ENCODE peak calls at places on chromosomes 1 and 21, in six cellular contexts. T is GM12878, J is K562, V is NB4, Z is endothelial cell of umbilical vein, Y is HepG2. P is an unnamed sample.

GRCh38 chr1:17460265-17460664 is 20.8 kb upstream of the RCC2 start:
- DNase-seq in T (no peak), J (no peak), V (no peak), Z (no peak), Y (no peak), P (no peak)

GRCh38 chr1:116990612-116991151 is 10.9 kb upstream of the CD101 start:
- DNase-seq in T (no peak), J (no peak), V (peak), Z (peak), Y (no peak), P (no peak)

GRCh38 chr1:241408170-241408569 is 51.2 kb upstream of the RGS7 start:
- DNase-seq in T (no peak), J (no peak), V (peak), Z (peak), Y (no peak), P (no peak)

GRCh38 chr1:213507472-213508223 is 456.6 kb downstream of the RPS6KC1 start:
- DNase-seq in T (no peak), J (no peak), V (no peak), Z (no peak), Y (peak), P (no peak)

GRCh38 chr1:109792056-109792831 is 28.5 kb upstream of the EPS8L3 start:
- DNase-seq in T (no peak), J (peak), V (peak), Z (peak), Y (peak), P (peak)

GRCh38 chr1:118927421-118927820 is 60.7 kb downstream of the TBX15 start:
- DNase-seq in T (no peak), J (no peak), V (no peak), Z (no peak), Y (no peak), P (no peak)

GRCh38 chr1:109923131-109923945 is 12.7 kb downstream of the CSF1 start:
- DNase-seq in T (no peak), J (peak), V (peak), Z (no peak), Y (no peak), P (no peak)

GRCh38 chr1:4108741-4109625 is 208.9 kb upstream of the C1orf174 start:
- DNase-seq in T (no peak), J (no peak), V (no peak), Z (no peak), Y (no peak), P (no peak)

GRCh38 chr1:197269053-197269452 is 1.0 kb downstream of the CRB1 start:
- DNase-seq in T (no peak), J (no peak), V (no peak), Z (no peak), Y (no peak), P (no peak)

GRCh38 chr1:24329797-24330543 is 10.8 kb downstream of the GRHL3 start:
- DNase-seq in T (no peak), J (no peak), V (no peak), Z (no peak), Y (no peak), P (no peak)

GRCh38 chr1:117555806-117556205 is 50.0 kb upstream of the TENT5C start:
- DNase-seq in T (no peak), J (no peak), V (no peak), Z (no peak), Y (no peak), P (no peak)

GRCh38 chr1:223143760-223144248 is 756 bp upstream of the TLR5 start:
- DNase-seq in T (peak), J (peak), V (peak), Z (no peak), Y (no peak), P (no peak)

GRCh38 chr1:64186138-64186897 is 17.1 kb upstream of the UBE2U start:
- DNase-seq in T (no peak), J (no peak), V (no peak), Z (no peak), Y (no peak), P (no peak)

GRCh38 chr1:97573560-97573959 is 347.3 kb downstream of the DPYD start:
- DNase-seq in T (no peak), J (no peak), V (no peak), Z (no peak), Y (no peak), P (no peak)

GRCh38 chr21:41901099-41901498 is 22.0 kb upstream of the PRDM15 start:
- DNase-seq in T (no peak), J (no peak), V (no peak), Z (no peak), Y (no peak), P (no peak)

GRCh38 chr1:186997877-186998276 is 169.1 kb downstream of the PLA2G4A start:
- DNase-seq in T (no peak), J (no peak), V (no peak), Z (no peak), Y (no peak), P (no peak)

GRCh38 chr1:186999506-186999905 is 170.8 kb downstream of the PLA2G4A start:
- DNase-seq in T (no peak), J (no peak), V (no peak), Z (no peak), Y (no peak), P (no peak)

GRCh38 chr1:187006896-187007295 is 178.1 kb downstream of the PLA2G4A start:
- DNase-seq in T (no peak), J (no peak), V (no peak), Z (no peak), Y (no peak), P (no peak)

GRCh38 chr1:187003353-187003752 is 174.6 kb downstream of the PLA2G4A start:
- DNase-seq in T (no peak), J (no peak), V (no peak), Z (no peak), Y (no peak), P (no peak)

GRCh38 chr1:187001198-187001904 is 172.6 kb downstream of the PLA2G4A start:
- DNase-seq in T (no peak), J (no peak), V (peak), Z (peak), Y (no peak), P (peak)
- TF ChIP-seq MYC in T (no peak), J (no peak), V (no peak), Z (no peak), Y (no peak), P (no peak)

GRCh38 chr1:34869754-34870153 is 10.2 kb upstream of the SMIM12 start:
- DNase-seq in T (no peak), J (no peak), V (no peak), Z (no peak), Y (no peak), P (no peak)
- TF ChIP-seq MYC in T (no peak), J (no peak), V (no peak), Z (no peak), Y (no peak), P (no peak)

GRCh38 chr21:31364265-31364945 is 20.3 kb upstream of the TIAM1 start:
- DNase-seq in T (no peak), J (no peak), V (peak), Z (no peak), Y (no peak), P (no peak)

GRCh38 chr21:31363720-31364119 is 19.7 kb upstream of the TIAM1 start:
- DNase-seq in T (no peak), J (no peak), V (peak), Z (no peak), Y (no peak), P (no peak)

GRCh38 chr21:31370281-31370892 is 26.3 kb upstream of the TIAM1 start:
- DNase-seq in T (no peak), J (no peak), V (no peak), Z (no peak), Y (no peak), P (no peak)

GRCh38 chr21:31370893-31371652 is 27.0 kb upstream of the TIAM1 start:
- DNase-seq in T (no peak), J (no peak), V (no peak), Z (no peak), Y (no peak), P (no peak)

GRCh38 chr21:31366825-31367224 is 22.8 kb upstream of the TIAM1 start:
- DNase-seq in T (no peak), J (no peak), V (no peak), Z (no peak), Y (no peak), P (peak)
- TF ChIP-seq MYC in T (no peak), J (no peak), V (no peak), Z (no peak), Y (no peak), P (no peak)

GRCh38 chr1:203151362-203152157 is 24.0 kb downstream of the ADORA1 start:
- DNase-seq in T (no peak), J (no peak), V (no peak), Z (no peak), Y (no peak), P (no peak)

GRCh38 chr1:203156280-203156679 is 19.3 kb downstream of the MYBPH start:
- DNase-seq in T (no peak), J (no peak), V (no peak), Z (no peak), Y (no peak), P (no peak)

GRCh38 chr1:203152158-203153034 is 23.2 kb downstream of the MYBPH start:
- DNase-seq in T (no peak), J (no peak), V (no peak), Z (peak), Y (no peak), P (no peak)

GRCh38 chr1:203153051-203153988 is 22.3 kb downstream of the MYBPH start:
- DNase-seq in T (no peak), J (no peak), V (no peak), Z (peak), Y (no peak), P (no peak)

DNA sequence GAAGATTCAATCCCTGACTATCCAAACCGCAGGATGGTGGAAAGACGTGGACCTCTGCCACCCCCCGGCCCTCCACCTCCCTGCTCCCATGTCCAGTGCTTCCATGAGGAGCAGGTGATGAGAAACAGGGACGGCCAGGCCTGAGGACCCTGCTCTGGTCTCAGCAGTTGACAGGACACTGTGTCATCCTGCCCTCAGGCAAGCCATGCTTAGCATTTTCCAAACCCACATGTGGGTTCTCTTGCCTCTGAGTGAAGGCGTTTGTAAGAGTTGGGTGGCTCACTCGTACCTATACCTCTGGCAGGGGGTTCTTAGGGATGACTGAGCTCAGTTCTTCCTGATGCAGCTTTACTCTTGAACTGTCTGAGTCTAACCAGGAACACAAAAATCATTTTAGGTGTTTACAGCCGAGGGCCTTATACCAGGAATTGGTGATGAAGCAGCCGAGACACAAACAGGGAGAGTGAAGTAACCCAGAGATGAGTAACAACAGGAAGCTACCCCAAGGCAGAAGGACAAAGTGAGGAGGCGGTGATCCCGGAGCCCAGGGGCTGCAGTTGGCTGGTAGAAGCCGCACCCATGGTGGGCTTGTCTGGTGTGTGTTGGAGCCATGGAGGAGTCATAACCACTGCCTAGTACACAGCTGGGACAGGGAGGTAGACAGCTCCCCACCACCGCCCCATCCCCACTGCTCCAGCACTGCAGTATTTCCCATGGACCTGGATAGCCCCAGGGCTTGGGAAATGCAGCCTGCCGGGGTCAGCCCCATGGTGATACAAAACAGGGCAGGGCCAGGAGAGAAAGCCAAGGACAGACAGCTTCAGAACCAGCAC is 21.4 kb downstream of the MYBPH start:
- DNase-seq in T (no peak), J (no peak), V (peak), Z (peak), Y (no peak), P (no peak)
- TF ChIP-seq MYC in T (no peak), J (no peak), V (no peak), Z (no peak), Y (no peak), P (no peak)

P was measured in A549.